ENCODE peak calls at places on chromosomes 7 and 10, in nine cellular contexts. U is NCI-H82, K is left ventricle myocardium inferior, R is AG09309, M is Panc1, G is brain microvascular endothelial cell, P is COR-L47, W is EH, S is fibroblast of lung. L is an unnamed sample.

GRCh38 chr10:4260483-4260882 is 475.5 kb upstream of the KLF6 start:
- DNase-seq in U (no peak), K (no peak), R (no peak), M (no peak), G (no peak), P (no peak), W (peak; percentile 69), S (peak; percentile 85), L (no peak)

GRCh38 chr10:90227259-90227658 is 525.9 kb downstream of the KIF20B start:
- DNase-seq in U (no peak), K (no peak), R (peak; percentile 4), M (peak; percentile 35), G (peak; percentile 89), P (no peak), W (peak; percentile 32), S (peak; percentile 74), L (peak; percentile 88)

GRCh38 chr10:14153570-14154055 is 177.1 kb downstream of the FRMD4A start:
- DNase-seq in U (peak; percentile 46), K (peak; percentile 22), R (no peak), M (no peak), G (peak; percentile 67), P (no peak), W (no peak), S (peak; percentile 68), L (no peak)

GRCh38 chr10:12041766-12042408 is 722 bp downstream of the UPF2 start:
- DNase-seq in U (peak; percentile 27), K (no peak), R (no peak), M (no peak), G (peak; percentile 22), P (no peak), W (peak; percentile 43), S (peak; percentile 19), L (peak; percentile 44)

GRCh38 chr10:85641479-85641967 is 725.1 kb downstream of the GRID1 start:
- DNase-seq in U (no peak), K (no peak), R (no peak), M (peak; percentile 25), G (peak; percentile 33), P (no peak), W (peak; percentile 79), S (no peak), L (peak; percentile 23)

GRCh38 chr7:5646846-5647245 is 134.6 kb downstream of the RNF216 start:
- DNase-seq in U (no peak), K (no peak), R (peak; percentile 44), M (no peak), G (no peak), P (no peak), W (peak; percentile 68), S (peak; percentile 71), L (peak; percentile 65)

GRCh38 chr10:968546-969199 is 19.6 kb upstream of the GTPBP4 start:
- DNase-seq in U (no peak), K (no peak), R (no peak), M (no peak), G (no peak), P (no peak), W (peak; percentile 12), S (no peak), L (peak; percentile 24)

GRCh38 chr7:97819161-97819560 is 53.0 kb downstream of the ASNS start:
- DNase-seq in U (peak; percentile 42), K (no peak), R (no peak), M (no peak), G (no peak), P (peak; percentile 26), W (no peak), S (no peak), L (no peak)

GRCh38 chr7:127865466-127865865 is 165.8 kb downstream of the LRRC4 start:
- DNase-seq in U (no peak), K (no peak), R (peak; percentile 42), M (no peak), G (peak; percentile 77), P (no peak), W (peak; percentile 92), S (peak; percentile 60), L (peak; percentile 69)

GRCh38 chr10:84375011-84375410 is 46.6 kb downstream of the CCSER2 start:
- DNase-seq in U (peak; percentile 69), K (no peak), R (peak; percentile 20), M (peak; percentile 62), G (peak; percentile 51), P (peak; percentile 18), W (peak; percentile 64), S (peak; percentile 75), L (peak; percentile 75)

GRCh38 chr10:91843083-91843482 is 44.9 kb downstream of the TNKS2 start:
- DNase-seq in U (no peak), K (no peak), R (no peak), M (no peak), G (no peak), P (no peak), W (no peak), S (no peak), L (no peak)

GRCh38 chr10:113716109-113717010 is 35.1 kb upstream of the PLEKHS1 start:
- DNase-seq in U (no peak), K (no peak), R (no peak), M (no peak), G (no peak), P (no peak), W (no peak), S (no peak), L (no peak)

GRCh38 chr7:120053390-120053961 is 219.5 kb upstream of the KCND2 start:
- DNase-seq in U (no peak), K (no peak), R (peak; percentile 24), M (no peak), G (peak; percentile 33), P (no peak), W (no peak), S (peak; percentile 94), L (peak; percentile 10)

GRCh38 chr7:18230271-18230670 is 202.6 kb upstream of the PRPS1L1 start:
- DNase-seq in U (no peak), K (no peak), R (no peak), M (no peak), G (no peak), P (no peak), W (no peak), S (no peak), L (no peak)

GRCh38 chr7:111018960-111019835 is 71.7 kb upstream of the LRRN3 start:
- DNase-seq in U (no peak), K (no peak), R (no peak), M (no peak), G (no peak), P (no peak), W (no peak), S (no peak), L (no peak)

GRCh38 chr7:155457544-155458316 is at the start of gene EN2:
- DNase-seq in U (peak; percentile 40), K (no peak), R (no peak), M (no peak), G (no peak), P (peak; percentile 21), W (no peak), S (no peak), L (peak; percentile 31)

GRCh38 chr7:13920053-13920697 is 69.3 kb downstream of the ETV1 start:
- DNase-seq in U (peak; percentile 76), K (no peak), R (peak; percentile 99), M (peak; percentile 99), G (peak; percentile 100), P (peak; percentile 70), W (peak; percentile 99), S (peak; percentile 100), L (peak; percentile 96)

GRCh38 chr7:36790280-36790679 is 66.0 kb upstream of the AOAH start:
- DNase-seq in U (no peak), K (no peak), R (no peak), M (no peak), G (no peak), P (no peak), W (no peak), S (no peak), L (peak; percentile 23)

GRCh38 chr7:30937426-30937825 is 25.8 kb downstream of the AQP1 start:
- DNase-seq in U (no peak), K (no peak), R (no peak), M (no peak), G (no peak), P (no peak), W (no peak), S (no peak), L (no peak)

GRCh38 chr10:42932116-42932515 is 144.8 kb upstream of the RET start:
- DNase-seq in U (no peak), K (no peak), R (no peak), M (no peak), G (no peak), P (no peak), W (no peak), S (no peak), L (no peak)

GRCh38 chr10:126525326-126525725 is 137.0 kb upstream of the ADAM12 start:
- DNase-seq in U (no peak), K (no peak), R (no peak), M (no peak), G (no peak), P (no peak), W (no peak), S (no peak), L (no peak)

GRCh38 chr10:118582511-118582910 is 12.9 kb downstream of the PRLHR start:
- DNase-seq in U (no peak), K (no peak), R (no peak), M (no peak), G (no peak), P (no peak), W (no peak), S (no peak), L (no peak)

GRCh38 chr7:132576723-132577089 is 436 bp upstream of the PLXNA4 start:
- DNase-seq in U (no peak), K (no peak), R (no peak), M (no peak), G (no peak), P (no peak), W (no peak), S (no peak), L (no peak)

GRCh38 chr10:49362596-49363260 is 33.2 kb downstream of the DRGX start:
- DNase-seq in U (no peak), K (no peak), R (no peak), M (no peak), G (no peak), P (no peak), W (no peak), S (no peak), L (no peak)

GRCh38 chr10:93206652-93207051 is 133.0 kb downstream of the CYP26A1 start:
- DNase-seq in U (no peak), K (no peak), R (no peak), M (no peak), G (no peak), P (no peak), W (peak; percentile 28), S (no peak), L (no peak)

GRCh38 chr10:8042032-8042863 is 12.2 kb upstream of the GATA3 start:
- DNase-seq in U (no peak), K (no peak), R (no peak), M (no peak), G (no peak), P (no peak), W (no peak), S (no peak), L (no peak)

GRCh38 chr10:79585870-79586527 is 24.7 kb upstream of the SFTPA1 start:
- DNase-seq in U (no peak), K (no peak), R (no peak), M (no peak), G (no peak), P (no peak), W (no peak), S (no peak), L (no peak)

L was measured in astrocyte of the hippocampus.